ENCODE peak calls at places on chromosomes 13 and 19, in ten cellular contexts. One of them, this sample, is unnamed.

GRCh38 chr19:44260343-44260681 is 626 bp downstream of the ZNF233 start:
- DNase-seq in naive thymus-derived CD8-positive, alpha-beta T cell: no peak
- DNase-seq in astrocyte of the spinal cord: no peak
- DNase-seq in HT-29: no peak
- DNase-seq in glomerular endothelial cell: no peak
- DNase-seq in stimulated activated CD4-positive, alpha-beta T cell treated with anti-CD3 and anti-CD28 coated beads, Interleukin-15, amount 100 ng/mL, for 48 hours: no peak
- DNase-seq in C1 segment of cervical spinal cord: no peak
- DNase-seq in left colon: peak; percentile 22
- DNase-seq in stimulated activated CD8-positive, alpha-beta memory T cell treated with anti-CD3 and anti-CD28 coated beads, Interleukin-2, amount 100 ng/mL, for 48 hours: no peak
- DNase-seq in occipital lobe: peak; percentile 3
- DNase-seq in this sample: peak; percentile 39

GRCh38 chr19:17610384-17610783 is 54.9 kb downstream of the COLGALT1 start:
- DNase-seq in naive thymus-derived CD8-positive, alpha-beta T cell: no peak
- DNase-seq in astrocyte of the spinal cord: no peak
- DNase-seq in HT-29: no peak
- DNase-seq in glomerular endothelial cell: no peak
- DNase-seq in stimulated activated CD4-positive, alpha-beta T cell treated with anti-CD3 and anti-CD28 coated beads, Interleukin-15, amount 100 ng/mL, for 48 hours: no peak
- DNase-seq in C1 segment of cervical spinal cord: no peak
- DNase-seq in left colon: no peak
- DNase-seq in stimulated activated CD8-positive, alpha-beta memory T cell treated with anti-CD3 and anti-CD28 coated beads, Interleukin-2, amount 100 ng/mL, for 48 hours: no peak
- DNase-seq in occipital lobe: no peak
- DNase-seq in this sample: peak; percentile 72

GRCh38 chr13:39787086-39787487 is 131.6 kb downstream of the COG6 start:
- DNase-seq in naive thymus-derived CD8-positive, alpha-beta T cell: no peak
- DNase-seq in astrocyte of the spinal cord: no peak
- DNase-seq in HT-29: no peak
- DNase-seq in glomerular endothelial cell: no peak
- DNase-seq in stimulated activated CD4-positive, alpha-beta T cell treated with anti-CD3 and anti-CD28 coated beads, Interleukin-15, amount 100 ng/mL, for 48 hours: no peak
- DNase-seq in C1 segment of cervical spinal cord: no peak
- DNase-seq in left colon: no peak
- DNase-seq in stimulated activated CD8-positive, alpha-beta memory T cell treated with anti-CD3 and anti-CD28 coated beads, Interleukin-2, amount 100 ng/mL, for 48 hours: no peak
- DNase-seq in occipital lobe: no peak
- DNase-seq in this sample: no peak

GRCh38 chr19:38719761-38720558 is 24.3 kb downstream of the CAPN12 start:
- DNase-seq in naive thymus-derived CD8-positive, alpha-beta T cell: no peak
- DNase-seq in astrocyte of the spinal cord: peak; percentile 78
- DNase-seq in HT-29: peak; percentile 54
- DNase-seq in glomerular endothelial cell: no peak
- DNase-seq in stimulated activated CD4-positive, alpha-beta T cell treated with anti-CD3 and anti-CD28 coated beads, Interleukin-15, amount 100 ng/mL, for 48 hours: no peak
- DNase-seq in C1 segment of cervical spinal cord: no peak
- DNase-seq in left colon: no peak
- DNase-seq in stimulated activated CD8-positive, alpha-beta memory T cell treated with anti-CD3 and anti-CD28 coated beads, Interleukin-2, amount 100 ng/mL, for 48 hours: no peak
- DNase-seq in occipital lobe: no peak
- DNase-seq in this sample: no peak

GRCh38 chr19:6676288-6676687 is 6.3 kb upstream of the TNFSF14 start:
- DNase-seq in naive thymus-derived CD8-positive, alpha-beta T cell: no peak
- DNase-seq in astrocyte of the spinal cord: no peak
- DNase-seq in HT-29: no peak
- DNase-seq in glomerular endothelial cell: no peak
- DNase-seq in stimulated activated CD4-positive, alpha-beta T cell treated with anti-CD3 and anti-CD28 coated beads, Interleukin-15, amount 100 ng/mL, for 48 hours: no peak
- DNase-seq in C1 segment of cervical spinal cord: no peak
- DNase-seq in left colon: no peak
- DNase-seq in stimulated activated CD8-positive, alpha-beta memory T cell treated with anti-CD3 and anti-CD28 coated beads, Interleukin-2, amount 100 ng/mL, for 48 hours: no peak
- DNase-seq in occipital lobe: no peak
- DNase-seq in this sample: no peak

GRCh38 chr13:38024431-38024830 is 154.9 kb upstream of the TRPC4 start:
- DNase-seq in naive thymus-derived CD8-positive, alpha-beta T cell: no peak
- DNase-seq in astrocyte of the spinal cord: peak; percentile 52
- DNase-seq in HT-29: no peak
- DNase-seq in glomerular endothelial cell: no peak
- DNase-seq in stimulated activated CD4-positive, alpha-beta T cell treated with anti-CD3 and anti-CD28 coated beads, Interleukin-15, amount 100 ng/mL, for 48 hours: no peak
- DNase-seq in C1 segment of cervical spinal cord: no peak
- DNase-seq in left colon: no peak
- DNase-seq in stimulated activated CD8-positive, alpha-beta memory T cell treated with anti-CD3 and anti-CD28 coated beads, Interleukin-2, amount 100 ng/mL, for 48 hours: no peak
- DNase-seq in occipital lobe: no peak
- DNase-seq in this sample: no peak

GRCh38 chr19:2202366-2202765 is 33.8 kb downstream of the PLEKHJ1 start:
- DNase-seq in naive thymus-derived CD8-positive, alpha-beta T cell: no peak
- DNase-seq in astrocyte of the spinal cord: no peak
- DNase-seq in HT-29: no peak
- DNase-seq in glomerular endothelial cell: no peak
- DNase-seq in stimulated activated CD4-positive, alpha-beta T cell treated with anti-CD3 and anti-CD28 coated beads, Interleukin-15, amount 100 ng/mL, for 48 hours: no peak
- DNase-seq in C1 segment of cervical spinal cord: no peak
- DNase-seq in left colon: no peak
- DNase-seq in stimulated activated CD8-positive, alpha-beta memory T cell treated with anti-CD3 and anti-CD28 coated beads, Interleukin-2, amount 100 ng/mL, for 48 hours: no peak
- DNase-seq in occipital lobe: no peak
- DNase-seq in this sample: no peak

GRCh38 chr19:5036733-5037681 is 68.1 kb downstream of the KDM4B start:
- DNase-seq in naive thymus-derived CD8-positive, alpha-beta T cell: no peak
- DNase-seq in astrocyte of the spinal cord: peak; percentile 66
- DNase-seq in HT-29: no peak
- DNase-seq in glomerular endothelial cell: no peak
- DNase-seq in stimulated activated CD4-positive, alpha-beta T cell treated with anti-CD3 and anti-CD28 coated beads, Interleukin-15, amount 100 ng/mL, for 48 hours: no peak
- DNase-seq in C1 segment of cervical spinal cord: peak; percentile 55
- DNase-seq in left colon: no peak
- DNase-seq in stimulated activated CD8-positive, alpha-beta memory T cell treated with anti-CD3 and anti-CD28 coated beads, Interleukin-2, amount 100 ng/mL, for 48 hours: no peak
- DNase-seq in occipital lobe: peak; percentile 67
- DNase-seq in this sample: no peak

GRCh38 chr13:41554626-41555386 is 97.5 kb downstream of the RGCC start:
- DNase-seq in naive thymus-derived CD8-positive, alpha-beta T cell: no peak
- DNase-seq in astrocyte of the spinal cord: no peak
- DNase-seq in HT-29: no peak
- DNase-seq in glomerular endothelial cell: no peak
- DNase-seq in stimulated activated CD4-positive, alpha-beta T cell treated with anti-CD3 and anti-CD28 coated beads, Interleukin-15, amount 100 ng/mL, for 48 hours: peak; percentile 30
- DNase-seq in C1 segment of cervical spinal cord: no peak
- DNase-seq in left colon: no peak
- DNase-seq in stimulated activated CD8-positive, alpha-beta memory T cell treated with anti-CD3 and anti-CD28 coated beads, Interleukin-2, amount 100 ng/mL, for 48 hours: peak; percentile 29
- DNase-seq in occipital lobe: no peak
- DNase-seq in this sample: no peak

GRCh38 chr13:41231786-41232185 is 31.6 kb downstream of the MTRF1 start:
- DNase-seq in naive thymus-derived CD8-positive, alpha-beta T cell: no peak
- DNase-seq in astrocyte of the spinal cord: no peak
- DNase-seq in HT-29: peak; percentile 75
- DNase-seq in glomerular endothelial cell: no peak
- DNase-seq in stimulated activated CD4-positive, alpha-beta T cell treated with anti-CD3 and anti-CD28 coated beads, Interleukin-15, amount 100 ng/mL, for 48 hours: no peak
- DNase-seq in C1 segment of cervical spinal cord: no peak
- DNase-seq in left colon: peak; percentile 82
- DNase-seq in stimulated activated CD8-positive, alpha-beta memory T cell treated with anti-CD3 and anti-CD28 coated beads, Interleukin-2, amount 100 ng/mL, for 48 hours: no peak
- DNase-seq in occipital lobe: no peak
- DNase-seq in this sample: peak; percentile 21

GRCh38 chr19:6674868-6675305 is 4.9 kb upstream of the TNFSF14 start:
- DNase-seq in naive thymus-derived CD8-positive, alpha-beta T cell: peak; percentile 66
- DNase-seq in astrocyte of the spinal cord: peak; percentile 43
- DNase-seq in HT-29: peak; percentile 31
- DNase-seq in glomerular endothelial cell: peak; percentile 7
- DNase-seq in stimulated activated CD4-positive, alpha-beta T cell treated with anti-CD3 and anti-CD28 coated beads, Interleukin-15, amount 100 ng/mL, for 48 hours: peak; percentile 92
- DNase-seq in C1 segment of cervical spinal cord: peak; percentile 16
- DNase-seq in left colon: peak; percentile 59
- DNase-seq in stimulated activated CD8-positive, alpha-beta memory T cell treated with anti-CD3 and anti-CD28 coated beads, Interleukin-2, amount 100 ng/mL, for 48 hours: peak; percentile 91
- DNase-seq in occipital lobe: no peak
- DNase-seq in this sample: peak; percentile 35

GRCh38 chr13:71730267-71730666 is 136.7 kb downstream of the DACH1 start:
- DNase-seq in naive thymus-derived CD8-positive, alpha-beta T cell: no peak
- DNase-seq in astrocyte of the spinal cord: no peak
- DNase-seq in HT-29: peak; percentile 19
- DNase-seq in glomerular endothelial cell: no peak
- DNase-seq in stimulated activated CD4-positive, alpha-beta T cell treated with anti-CD3 and anti-CD28 coated beads, Interleukin-15, amount 100 ng/mL, for 48 hours: no peak
- DNase-seq in C1 segment of cervical spinal cord: no peak
- DNase-seq in left colon: no peak
- DNase-seq in stimulated activated CD8-positive, alpha-beta memory T cell treated with anti-CD3 and anti-CD28 coated beads, Interleukin-2, amount 100 ng/mL, for 48 hours: no peak
- DNase-seq in occipital lobe: no peak
- DNase-seq in this sample: no peak

GRCh38 chr19:36526581-36526980 is 1.5 kb downstream of the ZNF260 start:
- DNase-seq in naive thymus-derived CD8-positive, alpha-beta T cell: no peak
- DNase-seq in astrocyte of the spinal cord: no peak
- DNase-seq in HT-29: no peak
- DNase-seq in glomerular endothelial cell: no peak
- DNase-seq in stimulated activated CD4-positive, alpha-beta T cell treated with anti-CD3 and anti-CD28 coated beads, Interleukin-15, amount 100 ng/mL, for 48 hours: no peak
- DNase-seq in C1 segment of cervical spinal cord: no peak
- DNase-seq in left colon: no peak
- DNase-seq in stimulated activated CD8-positive, alpha-beta memory T cell treated with anti-CD3 and anti-CD28 coated beads, Interleukin-2, amount 100 ng/mL, for 48 hours: no peak
- DNase-seq in occipital lobe: no peak
- DNase-seq in this sample: no peak

GRCh38 chr19:41808663-41809566 is 12.5 kb downstream of the CEACAM3 start:
- DNase-seq in naive thymus-derived CD8-positive, alpha-beta T cell: no peak
- DNase-seq in astrocyte of the spinal cord: no peak
- DNase-seq in HT-29: no peak
- DNase-seq in glomerular endothelial cell: no peak
- DNase-seq in stimulated activated CD4-positive, alpha-beta T cell treated with anti-CD3 and anti-CD28 coated beads, Interleukin-15, amount 100 ng/mL, for 48 hours: no peak
- DNase-seq in C1 segment of cervical spinal cord: no peak
- DNase-seq in left colon: no peak
- DNase-seq in stimulated activated CD8-positive, alpha-beta memory T cell treated with anti-CD3 and anti-CD28 coated beads, Interleukin-2, amount 100 ng/mL, for 48 hours: no peak
- DNase-seq in occipital lobe: no peak
- DNase-seq in this sample: no peak

GRCh38 chr13:27461940-27462584 is 11.7 kb upstream of the MTIF3 start:
- DNase-seq in naive thymus-derived CD8-positive, alpha-beta T cell: no peak
- DNase-seq in astrocyte of the spinal cord: no peak
- DNase-seq in HT-29: no peak
- DNase-seq in glomerular endothelial cell: no peak
- DNase-seq in stimulated activated CD4-positive, alpha-beta T cell treated with anti-CD3 and anti-CD28 coated beads, Interleukin-15, amount 100 ng/mL, for 48 hours: no peak
- DNase-seq in C1 segment of cervical spinal cord: no peak
- DNase-seq in left colon: no peak
- DNase-seq in stimulated activated CD8-positive, alpha-beta memory T cell treated with anti-CD3 and anti-CD28 coated beads, Interleukin-2, amount 100 ng/mL, for 48 hours: no peak
- DNase-seq in occipital lobe: no peak
- DNase-seq in this sample: no peak

GRCh38 chr13:25192936-25193335 is 20.8 kb upstream of the AMER2 start:
- DNase-seq in naive thymus-derived CD8-positive, alpha-beta T cell: no peak
- DNase-seq in astrocyte of the spinal cord: no peak
- DNase-seq in HT-29: no peak
- DNase-seq in glomerular endothelial cell: no peak
- DNase-seq in stimulated activated CD4-positive, alpha-beta T cell treated with anti-CD3 and anti-CD28 coated beads, Interleukin-15, amount 100 ng/mL, for 48 hours: no peak
- DNase-seq in C1 segment of cervical spinal cord: peak; percentile 81
- DNase-seq in left colon: no peak
- DNase-seq in stimulated activated CD8-positive, alpha-beta memory T cell treated with anti-CD3 and anti-CD28 coated beads, Interleukin-2, amount 100 ng/mL, for 48 hours: no peak
- DNase-seq in occipital lobe: peak; percentile 83
- DNase-seq in this sample: no peak

GRCh38 chr19:13396256-13397080 is 109.8 kb downstream of the CACNA1A start:
- DNase-seq in naive thymus-derived CD8-positive, alpha-beta T cell: no peak
- DNase-seq in astrocyte of the spinal cord: peak; percentile 44
- DNase-seq in HT-29: peak; percentile 1
- DNase-seq in glomerular endothelial cell: no peak
- DNase-seq in stimulated activated CD4-positive, alpha-beta T cell treated with anti-CD3 and anti-CD28 coated beads, Interleukin-15, amount 100 ng/mL, for 48 hours: no peak
- DNase-seq in C1 segment of cervical spinal cord: peak; percentile 15
- DNase-seq in left colon: peak; percentile 12
- DNase-seq in stimulated activated CD8-positive, alpha-beta memory T cell treated with anti-CD3 and anti-CD28 coated beads, Interleukin-2, amount 100 ng/mL, for 48 hours: no peak
- DNase-seq in occipital lobe: no peak
- DNase-seq in this sample: peak; percentile 84

GRCh38 chr13:36887758-36888521 is 32.1 kb downstream of the SMAD9 start:
- DNase-seq in naive thymus-derived CD8-positive, alpha-beta T cell: no peak
- DNase-seq in astrocyte of the spinal cord: no peak
- DNase-seq in HT-29: no peak
- DNase-seq in glomerular endothelial cell: no peak
- DNase-seq in stimulated activated CD4-positive, alpha-beta T cell treated with anti-CD3 and anti-CD28 coated beads, Interleukin-15, amount 100 ng/mL, for 48 hours: no peak
- DNase-seq in C1 segment of cervical spinal cord: no peak
- DNase-seq in left colon: no peak
- DNase-seq in stimulated activated CD8-positive, alpha-beta memory T cell treated with anti-CD3 and anti-CD28 coated beads, Interleukin-2, amount 100 ng/mL, for 48 hours: no peak
- DNase-seq in occipital lobe: no peak
- DNase-seq in this sample: no peak

GRCh38 chr19:12994701-12995595 is at the start of gene NFIX:
- DNase-seq in naive thymus-derived CD8-positive, alpha-beta T cell: peak; percentile 46
- DNase-seq in astrocyte of the spinal cord: peak; percentile 64
- DNase-seq in HT-29: peak; percentile 9
- DNase-seq in glomerular endothelial cell: no peak
- DNase-seq in stimulated activated CD4-positive, alpha-beta T cell treated with anti-CD3 and anti-CD28 coated beads, Interleukin-15, amount 100 ng/mL, for 48 hours: no peak
- DNase-seq in C1 segment of cervical spinal cord: no peak
- DNase-seq in left colon: peak; percentile 77
- DNase-seq in stimulated activated CD8-positive, alpha-beta memory T cell treated with anti-CD3 and anti-CD28 coated beads, Interleukin-2, amount 100 ng/mL, for 48 hours: no peak
- DNase-seq in occipital lobe: peak; percentile 34
- DNase-seq in this sample: peak; percentile 81

GRCh38 chr13:80962855-80963254 is 621.9 kb upstream of the SPRY2 start:
- DNase-seq in naive thymus-derived CD8-positive, alpha-beta T cell: no peak
- DNase-seq in astrocyte of the spinal cord: no peak
- DNase-seq in HT-29: no peak
- DNase-seq in glomerular endothelial cell: no peak
- DNase-seq in stimulated activated CD4-positive, alpha-beta T cell treated with anti-CD3 and anti-CD28 coated beads, Interleukin-15, amount 100 ng/mL, for 48 hours: no peak
- DNase-seq in C1 segment of cervical spinal cord: no peak
- DNase-seq in left colon: no peak
- DNase-seq in stimulated activated CD8-positive, alpha-beta memory T cell treated with anti-CD3 and anti-CD28 coated beads, Interleukin-2, amount 100 ng/mL, for 48 hours: no peak
- DNase-seq in occipital lobe: no peak
- DNase-seq in this sample: no peak

GRCh38 chr19:5644051-5644450 is 21.2 kb downstream of the SAFB start:
- DNase-seq in naive thymus-derived CD8-positive, alpha-beta T cell: no peak
- DNase-seq in astrocyte of the spinal cord: no peak
- DNase-seq in HT-29: no peak
- DNase-seq in glomerular endothelial cell: no peak
- DNase-seq in stimulated activated CD4-positive, alpha-beta T cell treated with anti-CD3 and anti-CD28 coated beads, Interleukin-15, amount 100 ng/mL, for 48 hours: no peak
- DNase-seq in C1 segment of cervical spinal cord: no peak
- DNase-seq in left colon: no peak
- DNase-seq in stimulated activated CD8-positive, alpha-beta memory T cell treated with anti-CD3 and anti-CD28 coated beads, Interleukin-2, amount 100 ng/mL, for 48 hours: no peak
- DNase-seq in occipital lobe: no peak
- DNase-seq in this sample: no peak

This sample was measured in iPS-NIHi11.